ENCODE peak calls at places on chromosome 7, in four cellular contexts. T is WERI-Rb-1, L is fibroblast of lung, E is PC-9. C is an unnamed sample. For H3K9me3, the result is how much of the 10 kb centered on the place peaks cover.

GRCh38 chr7:79512269-79512668 is 58.8 kb upstream of the MAGI2 start:
- DNase-seq in L (no peak), E (no peak), T (no peak), C (no peak)

GRCh38 chr7:2441430-2442058 is 34.7 kb downstream of the GRIFIN start:
- DNase-seq in E (no peak), T (no peak), L (no peak), C (no peak)

GRCh38 chr7:31122649-31123058 is 70.5 kb downstream of the ADCYAP1R1 start:
- DNase-seq in E (peak), T (peak), L (peak), C (peak)

GRCh38 chr7:42128703-42129102 is 108.3 kb downstream of the GLI3 start:
- DNase-seq in T (peak), L (peak), E (no peak), C (peak)

GRCh38 chr7:46764100-46764941 is 817.6 kb downstream of the TNS3 start:
- DNase-seq in E (peak), T (no peak), L (peak), C (peak)

GRCh38 chr7:8217200-8218068 is 44.5 kb downstream of the ICA1 start:
- DNase-seq in E (peak), L (peak), T (no peak), C (peak)

GRCh38 chr7:138383166-138383565 is 76.9 kb upstream of the TRIM24 start:
- DNase-seq in T (no peak), E (no peak), L (no peak), C (no peak)

GRCh38 chr7:134515569-134516468 is 11.5 kb upstream of the AKR1B10 start:
- DNase-seq in L (peak), E (no peak), T (peak), C (peak)

GRCh38 chr7:148921189-148921588 is 37.1 kb upstream of the EZH2 start:
- DNase-seq in T (no peak), E (no peak), L (no peak), C (no peak)

GRCh38 chr7:76071316-76072242 is 23.7 kb downstream of the MDH2 start:
- DNase-seq in L (peak), T (peak), E (no peak), C (no peak)

GRCh38 chr7:19377611-19378339 is 232.6 kb upstream of the FERD3L start:
- DNase-seq in L (peak), E (no peak), T (no peak), C (peak)

GRCh38 chr7:131898418-131898817 is 342.0 kb upstream of the PODXL start:
- DNase-seq in T (no peak), E (no peak), L (no peak), C (no peak)

GRCh38 chr7:91280180-91280579 is 15.9 kb downstream of the FZD1 start:
- DNase-seq in E (no peak), T (peak), L (no peak), C (peak)

GRCh38 chr7:25831901-25832411 is 320.0 kb upstream of the NFE2L3 start:
- DNase-seq in L (peak), T (no peak), E (no peak), C (peak)

GRCh38 chr7:155258233-155258575 is 39.5 kb upstream of the INSIG1 start:
- DNase-seq in E (peak), L (peak), T (no peak), C (peak)

GRCh38 chr7:98116656-98117461 is 10.2 kb downstream of the LMTK2 start:
- DNase-seq in L (peak), T (no peak), E (peak), C (no peak)

GRCh38 chr7:113796557-113796956 is 122.3 kb downstream of the PPP1R3A start:
- DNase-seq in T (no peak), L (peak), E (no peak), C (peak)

GRCh38 chr7:25382175-25382574 is 153.9 kb upstream of the NPVF start:
- DNase-seq in E (no peak), T (no peak), L (no peak), C (no peak)

GRCh38 chr7:124762611-124763143 is 2.9 kb downstream of the GPR37 start:
- DNase-seq in L (peak), E (no peak), T (no peak), C (no peak)

GRCh38 chr7:140723574-140723973 is 27.1 kb downstream of the NDUFB2 start:
- DNase-seq in E (no peak), T (no peak), L (no peak), C (no peak)

GRCh38 chr7:468681-469590 is 50.7 kb downstream of the PDGFA start:
- DNase-seq in T (no peak), E (no peak), L (no peak), C (no peak)

GRCh38 chr7:28687631-28688030 is 270.5 kb downstream of the TRIL start:
- DNase-seq in T (no peak), E (no peak), L (no peak), C (no peak)

GRCh38 chr7:123415625-123416024 is 118.8 kb downstream of the IQUB start:
- DNase-seq in E (no peak), L (no peak), T (no peak), C (no peak)

GRCh38 chr7:44638611-44639557 is 32.5 kb downstream of the OGDH start:
- DNase-seq in T (peak), E (peak), L (peak), C (peak)

GRCh38 chr7:107594961-107595737 is 15.1 kb downstream of the BCAP29 start:
- DNase-seq in T (no peak), L (peak), E (peak), C (no peak)

GRCh38 chr7:2530076-2530967 is 10.7 kb downstream of the LFNG start:
- DNase-seq in E (peak), T (no peak), L (no peak), C (peak)

GRCh38 chr7:24764972-24765744 is 7.9 kb upstream of the GSDME start:
- DNase-seq in E (no peak), T (no peak), L (peak), C (peak)

GRCh38 chr7:81457858-81458522 is 311.9 kb downstream of the HGF start:
- DNase-seq in L (peak), T (no peak), E (no peak), C (no peak)

DNA sequence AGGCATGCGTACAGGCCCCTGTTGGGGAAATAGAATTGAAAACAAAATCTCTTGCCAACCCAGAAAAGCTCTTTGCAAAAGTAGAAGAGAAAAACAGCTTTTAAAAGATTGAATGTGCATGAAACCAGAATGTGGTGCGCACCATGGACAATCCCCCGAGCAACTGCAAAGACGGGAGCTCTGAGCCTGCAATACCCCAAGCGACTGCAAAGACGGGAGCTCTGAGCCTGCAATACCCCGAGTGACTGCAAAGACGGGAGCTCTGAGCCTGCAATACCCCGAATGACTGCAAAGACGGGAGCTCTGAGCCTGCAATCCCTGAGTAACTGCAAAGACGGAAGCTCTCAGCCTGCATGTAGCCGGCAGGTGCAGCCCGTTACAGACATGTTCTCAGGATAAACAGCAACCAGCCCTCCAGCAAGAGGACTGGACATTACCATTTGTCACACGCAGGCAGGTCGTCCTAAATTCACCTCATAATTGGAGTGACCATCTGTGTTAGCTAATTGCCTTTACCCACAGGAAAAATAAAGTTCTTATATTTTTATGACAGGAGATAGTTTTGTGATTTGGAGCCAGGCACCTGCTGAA is 6.2 kb downstream of the ZNF775 start:
- DNase-seq in L (no peak), E (no peak), T (peak), C (no peak)
- H3K4me3 ChIP-seq in L (no peak), E (no peak), T (no peak), C (no peak)

DNA sequence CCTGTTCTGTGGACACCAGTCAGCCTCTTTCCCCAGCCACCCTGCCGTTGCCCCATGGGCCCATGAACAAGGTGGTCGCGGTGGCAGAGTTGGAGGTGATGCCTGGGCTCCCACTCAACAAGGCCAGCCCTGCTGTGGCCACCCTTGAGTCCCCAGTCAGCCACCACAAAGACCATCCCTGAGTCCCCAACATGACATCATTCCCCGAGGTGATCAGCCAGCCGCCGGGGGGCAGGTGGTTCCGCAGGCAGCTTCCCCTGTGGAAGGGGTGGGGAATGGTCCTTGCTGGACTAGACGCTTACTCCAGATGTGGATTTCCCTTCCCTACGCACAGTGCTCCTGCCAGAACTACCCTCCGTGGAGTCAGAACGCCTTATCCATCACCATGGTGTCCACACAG is 271.7 kb downstream of the PTPRN2 start:
- DNase-seq in E (no peak), L (no peak), T (no peak), C (no peak)
- H3K9me3 ChIP-seq in E (under half), L (under half), T (under half), C (under half)

GRCh38 chr7:22853674-22854157 is 31.1 kb upstream of the TOMM7 start:
- DNase-seq in L (no peak), E (no peak), T (no peak), C (no peak)
- H3K4me3 ChIP-seq in L (no peak), E (peak), T (no peak), C (peak)

DNA sequence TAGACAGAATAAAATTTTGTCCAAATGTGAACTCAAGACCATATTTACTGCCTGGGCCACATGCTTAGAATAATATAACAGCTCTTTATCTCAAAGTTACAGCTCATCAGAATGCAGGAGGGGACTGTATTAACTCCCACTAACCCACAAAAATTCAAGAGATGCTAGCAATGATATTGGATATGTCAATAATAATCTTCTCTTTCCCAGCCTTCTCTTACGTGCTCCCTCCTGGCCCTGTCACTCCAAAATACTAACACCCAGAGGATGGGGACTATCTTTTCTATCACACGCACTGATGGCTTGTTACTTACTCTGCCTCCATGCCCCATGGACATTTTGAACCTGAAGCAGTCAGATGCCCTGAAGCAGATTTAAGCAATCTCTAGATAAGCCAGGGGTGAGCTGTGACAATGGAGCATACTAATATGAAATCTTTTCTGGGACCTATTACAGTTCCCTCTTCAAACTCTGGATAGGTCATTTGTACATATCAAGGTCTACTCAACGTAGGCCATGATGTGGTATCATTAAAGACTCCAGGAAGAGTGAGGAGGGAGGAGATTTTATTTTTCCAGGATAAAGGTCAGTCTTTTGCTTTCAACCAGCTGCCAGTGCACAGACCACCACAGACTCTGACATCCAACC is 803.0 kb downstream of the GRM8 start:
- DNase-seq in L (no peak), T (no peak), E (no peak), C (peak)
- H3K9me3 ChIP-seq in L (under half), T (under half), E (under half), C (under half)

DNA sequence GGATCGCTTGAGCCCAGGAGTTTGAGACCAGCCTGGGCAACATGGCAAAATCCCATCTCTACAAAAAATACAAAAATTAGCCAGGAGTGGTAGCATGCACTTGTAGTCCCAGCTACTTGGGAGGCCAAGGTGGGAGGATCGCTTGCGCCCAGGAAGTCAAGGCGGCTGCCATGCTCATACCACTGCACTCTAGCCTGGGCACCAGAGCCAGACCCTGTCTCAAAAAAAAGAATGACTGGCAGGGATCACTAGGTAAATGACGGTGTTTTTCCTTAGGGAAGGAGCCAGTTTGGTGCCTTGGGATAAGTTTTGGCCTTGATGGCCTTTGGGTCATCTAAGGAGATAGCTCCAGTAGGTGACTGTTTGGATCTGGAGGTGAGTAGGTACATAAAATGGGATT is 8.9 kb downstream of the TMEM248 start:
- DNase-seq in L (no peak), E (no peak), T (no peak), C (no peak)
- H3K4me3 ChIP-seq in L (no peak), E (no peak), T (no peak), C (no peak)

GRCh38 chr7:145655666-145656065 is 460.9 kb upstream of the CNTNAP2 start:
- DNase-seq in L (peak), T (no peak), E (no peak), C (no peak)
- H3K9me3 ChIP-seq in L (under half), T (under half), E (under half), C (under half)

DNA sequence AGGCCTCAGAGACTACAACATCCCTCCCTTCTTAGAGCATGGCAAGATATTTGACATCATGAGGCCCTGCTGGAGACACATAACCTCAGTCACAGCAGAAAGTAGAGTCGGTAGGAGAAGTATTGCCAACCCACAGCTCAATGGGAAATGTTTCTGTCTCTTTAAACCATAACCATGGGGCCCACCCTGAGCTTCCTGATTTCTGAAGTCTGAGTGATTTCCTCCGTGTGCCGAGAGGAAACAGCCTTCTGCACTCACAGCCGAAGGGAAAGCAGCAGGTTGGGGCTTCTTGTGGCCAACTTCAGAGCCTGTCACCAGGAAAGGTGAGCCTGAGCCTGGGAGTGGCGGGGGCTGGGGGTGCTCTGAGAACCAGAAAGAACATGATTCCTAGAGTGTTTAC is at the start of gene GIMAP1:
- DNase-seq in L (no peak), E (no peak), T (no peak), C (no peak)
- H3K4me3 ChIP-seq in L (no peak), E (no peak), T (no peak), C (no peak)